ENCODE peak calls at places on chromosome 17, in eight cellular contexts. G is heart left ventricle, T is mesendoderm, S is testis, Z is MM.1S, U is hepatocyte, K is endodermal cell, E is heart right ventricle. A is an unnamed sample. For H3K4me1, the result is how much of the 10 kb centered on the place peaks cover.

GRCh38 chr17:29929006-29929543 is 953 bp downstream of the SSH2 start:
- DNase-seq in G (peak), T (peak), S (no peak), Z (peak), U (peak), K (peak), E (no peak), A (no peak)

GRCh38 chr17:34443832-34444469 is 80.9 kb upstream of the CCL1 start:
- DNase-seq in G (peak), T (peak), S (peak), Z (peak), U (peak), K (peak), E (peak), A (no peak)

GRCh38 chr17:3890082-3890892 is 2.6 kb downstream of the CAMKK1 start:
- DNase-seq in G (peak), T (no peak), S (peak), Z (no peak), U (peak), K (peak), E (peak), A (no peak)

GRCh38 chr17:61410100-61410551 is 10.5 kb downstream of the TBX2 start:
- DNase-seq in G (no peak), T (no peak), S (peak), Z (no peak), U (no peak), K (no peak), E (peak), A (no peak)

GRCh38 chr17:59332890-59333377 is 1.5 kb downstream of the YPEL2 start:
- DNase-seq in G (peak), T (no peak), S (peak), Z (no peak), U (peak), K (no peak), E (peak), A (no peak)

GRCh38 chr17:82933006-82933310 is 93.1 kb upstream of the ZNF750 start:
- DNase-seq in G (no peak), T (no peak), S (no peak), Z (no peak), U (no peak), K (no peak), E (no peak), A (no peak)

GRCh38 chr17:73316919-73317505 is 5.2 kb upstream of the CDC42EP4 start:
- DNase-seq in G (no peak), T (no peak), S (no peak), Z (no peak), U (no peak), K (peak), E (no peak), A (no peak)

GRCh38 chr17:10130733-10131132 is 67.7 kb downstream of the GAS7 start:
- DNase-seq in G (no peak), T (no peak), S (no peak), Z (no peak), U (no peak), K (peak), E (no peak), A (no peak)

GRCh38 chr17:10729334-10730193 is at the start of gene TMEM220:
- DNase-seq in G (peak), T (peak), S (peak), Z (peak), U (peak), K (peak), E (peak), A (peak)

DNA sequence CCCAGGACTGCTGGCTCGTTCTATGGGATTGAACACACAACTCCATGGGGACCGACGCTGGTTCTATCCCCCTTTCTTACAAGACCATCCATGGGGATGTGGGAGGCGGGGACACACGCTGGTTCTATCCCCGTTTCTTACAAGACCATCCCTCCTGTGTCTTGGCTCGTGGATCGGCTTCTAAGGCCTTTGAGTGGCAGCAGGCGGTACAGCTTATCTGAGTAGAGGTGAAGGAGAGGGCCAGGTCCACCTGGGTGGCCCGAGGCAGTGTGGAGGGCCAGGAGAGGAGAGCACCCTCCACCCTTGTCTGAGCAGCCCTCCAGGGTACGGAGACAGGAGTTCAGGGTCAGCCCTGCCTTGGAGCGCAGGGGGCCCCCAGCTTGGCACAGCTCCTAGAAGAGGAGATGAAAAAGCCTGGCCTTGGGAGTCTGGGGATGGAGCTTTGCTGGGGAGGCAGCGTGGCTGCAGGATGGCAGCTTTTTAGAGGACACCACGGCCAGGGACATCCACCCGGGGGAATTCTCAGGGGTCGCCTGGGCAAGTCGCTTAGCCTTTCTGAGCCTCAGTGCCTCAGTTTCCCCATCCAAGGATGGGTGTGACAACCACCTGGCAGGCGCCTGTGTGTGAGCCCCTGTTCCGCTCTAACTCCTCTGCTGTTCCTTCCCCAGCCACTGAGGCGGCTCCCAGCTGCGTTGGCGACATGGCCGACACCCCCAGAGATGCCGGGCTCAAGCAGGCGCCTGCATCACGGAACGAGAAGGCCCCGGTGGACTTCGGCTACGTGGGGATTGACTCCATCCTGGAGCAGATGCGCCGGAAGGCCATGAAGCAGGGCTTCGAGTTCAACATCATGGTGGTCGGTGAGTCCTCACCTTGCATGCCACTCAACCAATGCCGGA is 341.0 kb downstream of the SEC14L1 start:
- DNase-seq in G (no peak), T (no peak), S (peak), Z (no peak), U (no peak), K (no peak), E (no peak), A (no peak)
- H3K4me1 ChIP-seq in G (under half), T (under half), S (half or more), Z (under half), U (half or more), K (under half), E (under half), A (half or more)

GRCh38 chr17:2780256-2780655 is 16.0 kb upstream of the RAP1GAP2 start:
- DNase-seq in G (no peak), T (no peak), S (no peak), Z (no peak), U (no peak), K (no peak), E (no peak), A (no peak)

GRCh38 chr17:2777242-2777867 is 18.9 kb upstream of the RAP1GAP2 start:
- DNase-seq in G (no peak), T (peak), S (no peak), Z (no peak), U (no peak), K (peak), E (no peak), A (no peak)

GRCh38 chr17:2779545-2779944 is 16.7 kb upstream of the RAP1GAP2 start:
- DNase-seq in G (no peak), T (no peak), S (no peak), Z (no peak), U (no peak), K (no peak), E (no peak), A (no peak)

GRCh38 chr17:2778489-2778888 is 17.7 kb upstream of the RAP1GAP2 start:
- DNase-seq in G (no peak), T (no peak), S (no peak), Z (no peak), U (no peak), K (no peak), E (no peak), A (no peak)

GRCh38 chr17:2776589-2777241 is 19.5 kb upstream of the RAP1GAP2 start:
- DNase-seq in G (no peak), T (peak), S (peak), Z (no peak), U (peak), K (peak), E (no peak), A (no peak)
- H3K4me3 ChIP-seq in G (peak), T (peak), S (peak), Z (no peak), U (peak), K (peak), E (no peak), A (no peak)

DNA sequence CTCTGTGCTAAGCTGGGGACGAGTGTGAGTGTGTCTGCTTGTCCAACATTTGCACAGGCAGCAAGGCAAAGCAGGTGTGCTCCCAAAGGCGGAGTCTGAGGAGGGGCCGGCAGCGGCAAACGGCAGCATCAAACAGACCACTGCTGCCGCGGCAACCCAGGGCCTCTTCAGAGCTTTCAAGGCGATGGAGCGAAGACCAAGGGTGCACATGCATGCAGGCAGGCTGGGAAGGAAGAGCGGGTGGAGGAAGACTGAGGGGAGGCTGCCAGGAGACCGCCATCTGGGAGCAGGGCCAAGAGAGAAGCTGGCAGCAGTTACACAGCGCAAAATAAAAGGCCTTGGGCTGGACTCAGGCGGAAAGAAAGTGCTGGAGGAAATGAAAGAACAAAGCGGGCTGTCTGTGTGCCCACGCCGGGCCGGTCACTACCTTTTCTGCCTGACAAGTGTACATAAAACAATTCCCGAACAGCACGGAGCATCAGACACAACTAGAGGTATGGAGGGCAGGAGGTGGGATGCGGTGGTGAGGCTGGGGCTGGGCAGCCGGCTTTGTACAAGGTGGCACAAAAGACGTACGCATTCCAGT is 8.5 kb downstream of the TIMM22 start:
- DNase-seq in G (peak), T (peak), S (peak), Z (no peak), U (peak), K (no peak), E (peak), A (no peak)
- H3K4me1 ChIP-seq in G (under half), T (under half), S (under half), Z (under half), U (half or more), K (under half), E (half or more), A (under half)

DNA sequence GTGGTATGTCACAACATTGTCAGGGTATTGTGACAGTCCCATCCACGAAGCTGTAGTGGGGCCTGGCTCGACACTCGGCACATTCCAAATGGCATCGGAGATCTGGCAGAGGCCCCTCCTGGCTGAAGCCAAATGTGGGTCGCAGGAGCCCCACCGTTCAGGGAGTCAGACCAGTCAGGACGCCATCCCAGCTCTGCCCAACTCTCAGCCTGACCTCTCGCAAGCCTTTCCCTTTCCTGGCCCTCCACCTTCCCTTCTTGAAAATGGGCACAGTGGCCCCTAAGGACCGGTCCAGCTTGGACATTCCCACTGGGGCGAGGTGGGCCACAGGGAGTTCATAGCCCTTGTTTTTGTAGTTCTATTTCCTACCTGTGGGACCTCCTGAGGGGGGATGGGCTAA is 1.6 kb downstream of the NATD1 start:
- DNase-seq in G (no peak), T (no peak), S (no peak), Z (no peak), U (no peak), K (peak), E (no peak), A (no peak)
- H3K4me3 ChIP-seq in G (peak), T (no peak), S (no peak), Z (no peak), U (no peak), K (peak), E (no peak), A (no peak)

A was measured in CD8-positive, alpha-beta memory T cell.